ENCODE peak calls at places on chromosomes 11 and 22, in ten cellular contexts. E is lower lobe of right lung; U is RWPE1; T is dorsolateral prefrontal cortex; W is MM.1S; X is heart right ventricle; V is CD4-positive, alpha-beta T cell; B is right lobe of liver; Q is neural progenitor cell; H is naive thymus-derived CD4-positive, alpha-beta T cell. S is an unnamed sample.

GRCh38 chr22:23670378-23671295 is 20.2 kb upstream of the RGL4 start:
- DNase-seq in E (no peak), U (no peak), T (no peak), W (no peak), X (no peak), V (no peak), B (peak; percentile 38), Q (no peak), H (no peak), S (peak; percentile 8)

GRCh38 chr11:96391698-96392307 is 2.0 kb downstream of the JRKL start:
- DNase-seq in E (no peak), U (no peak), T (no peak), W (no peak), X (no peak), V (no peak), B (no peak), Q (no peak), H (no peak), S (no peak)

GRCh38 chr22:31272522-31273446 is 19.5 kb downstream of the PIK3IP1 start:
- DNase-seq in E (no peak), U (no peak), T (no peak), W (peak; percentile 59), X (peak; percentile 64), V (peak; percentile 38), B (no peak), Q (peak; percentile 89), H (no peak), S (no peak)

GRCh38 chr11:23903044-23903704 is 593.7 kb upstream of the LUZP2 start:
- DNase-seq in E (no peak), U (peak; percentile 51), T (no peak), W (no peak), X (no peak), V (no peak), B (no peak), Q (no peak), H (no peak), S (no peak)

GRCh38 chr11:112288021-112288420 is 27.4 kb upstream of the PLET1 start:
- DNase-seq in E (no peak), U (no peak), T (no peak), W (no peak), X (no peak), V (no peak), B (no peak), Q (no peak), H (no peak), S (no peak)

GRCh38 chr11:124123587-124123986 is 8.3 kb downstream of the VWA5A start:
- DNase-seq in E (no peak), U (no peak), T (no peak), W (no peak), X (no peak), V (no peak), B (no peak), Q (peak; percentile 30), H (no peak), S (no peak)

GRCh38 chr22:38864361-38865191 is 7.4 kb downstream of the CBX6 start:
- DNase-seq in E (peak; percentile 56), U (no peak), T (peak; percentile 37), W (no peak), X (peak; percentile 80), V (no peak), B (no peak), Q (no peak), H (no peak), S (no peak)

GRCh38 chr11:71931245-71931602 is 2.4 kb downstream of the RNF121 start:
- DNase-seq in E (no peak), U (no peak), T (no peak), W (no peak), X (no peak), V (no peak), B (no peak), Q (no peak), H (no peak), S (no peak)

GRCh38 chr11:130861902-130862552 is 54.3 kb downstream of the SNX19 start:
- DNase-seq in E (peak; percentile 94), U (peak; percentile 76), T (peak; percentile 92), W (peak; percentile 92), X (peak; percentile 89), V (peak; percentile 79), B (peak; percentile 91), Q (peak; percentile 98), H (peak; percentile 71), S (peak; percentile 94)

GRCh38 chr11:133382217-133382746 is 150.0 kb downstream of the OPCML start:
- DNase-seq in E (no peak), U (no peak), T (no peak), W (no peak), X (no peak), V (no peak), B (no peak), Q (no peak), H (no peak), S (no peak)

GRCh38 chr22:48575567-48576332 is 1251.9 kb downstream of the BRD1 start:
- DNase-seq in E (peak; percentile 16), U (no peak), T (no peak), W (no peak), X (no peak), V (no peak), B (no peak), Q (peak; percentile 65), H (no peak), S (no peak)

DNA sequence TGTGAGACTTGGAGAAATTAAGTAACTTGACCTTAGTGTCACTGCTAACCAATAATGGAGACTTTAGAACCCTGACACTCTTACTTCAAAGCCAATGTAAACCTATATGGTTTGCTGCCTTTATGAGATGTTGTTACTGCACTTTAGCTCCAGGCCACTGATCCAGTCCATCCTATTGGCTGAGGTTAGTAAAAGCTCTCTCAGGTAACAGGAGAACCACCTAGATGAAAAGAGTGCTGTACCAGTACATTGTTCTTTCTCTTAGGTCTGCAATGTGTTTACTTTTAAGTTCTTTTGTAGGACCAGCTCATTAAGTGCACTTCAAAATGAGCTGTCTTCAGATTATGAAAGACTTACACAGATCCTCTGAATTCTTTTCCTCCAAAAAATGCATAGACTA is 994.0 kb upstream of the FAT3 start:
- DNase-seq in E (no peak), U (no peak), T (no peak), W (no peak), X (no peak), V (no peak), B (no peak), Q (no peak), H (no peak), S (no peak)
- H3K27ac ChIP-seq in E (no peak overlapping the region), U (no peak overlapping the region), T (no peak overlapping the region), W (no peak overlapping the region), X (peak overlapping the region; percentile 36), V (no peak overlapping the region), B (no peak overlapping the region), Q (no peak overlapping the region), H (no peak overlapping the region), S (no peak overlapping the region)

GRCh38 chr22:29309332-29310064 is 3.0 kb downstream of the GAS2L1 start:
- DNase-seq in E (peak; percentile 62), U (no peak), T (no peak), W (no peak), X (peak; percentile 68), V (no peak), B (peak; percentile 55), Q (no peak), H (no peak), S (no peak)
- H3K27ac ChIP-seq in E (peak overlapping the region; percentile 90), U (peak overlapping the region; percentile 94), T (peak overlapping the region; percentile 93), W (no peak overlapping the region), X (peak overlapping the region; percentile 94), V (no peak overlapping the region), B (no peak overlapping the region), Q (no peak overlapping the region), H (no peak overlapping the region), S (no peak overlapping the region)

GRCh38 chr11:2383823-2384722 is 7.0 kb downstream of the CD81 start:
- DNase-seq in E (no peak), U (peak; percentile 55), T (no peak), W (no peak), X (no peak), V (peak; percentile 29), B (peak; percentile 84), Q (no peak), H (no peak), S (no peak)
- H3K27ac ChIP-seq in E (peak overlapping the region; percentile 99), U (peak overlapping the region; percentile 99), T (peak overlapping the region; percentile 88), W (no peak overlapping the region), X (peak overlapping the region; percentile 100), V (no peak overlapping the region), B (peak overlapping the region; percentile 99), Q (no peak overlapping the region), H (no peak overlapping the region), S (peak overlapping the region; percentile 94)

GRCh38 chr22:28711341-28711740 is 30.3 kb downstream of the CHEK2 start:
- DNase-seq in E (no peak), U (no peak), T (no peak), W (no peak), X (no peak), V (no peak), B (no peak), Q (no peak), H (no peak), S (no peak)
- H3K27ac ChIP-seq in E (peak overlapping the region; percentile 20), U (no peak overlapping the region), T (no peak overlapping the region), W (no peak overlapping the region), X (peak overlapping the region; percentile 61), V (no peak overlapping the region), B (peak overlapping the region; percentile 7), Q (no peak overlapping the region), H (no peak overlapping the region), S (no peak overlapping the region)